ENCODE peak calls at places on chromosomes 12 and 14, in five cellular contexts. P is IMR-90, U is lower leg skin, W is cardiac fibroblast, K is stomach. E is an unnamed sample.
A peak's percentile ranks its signal among the peaks of the same experiment; 100 is the strongest.

GRCh38 chr12:70372881-70373280 is 6.8 kb downstream of the KCNMB4 start:
- DNase-seq in W (no peak), K (no peak), P (no peak), U (no peak), E (no peak)

GRCh38 chr12:132356686-132357622 is 27.6 kb upstream of the GALNT9 start:
- DNase-seq in P (peak; percentile 16), W (peak; percentile 72), K (no peak), U (no peak), E (no peak)

GRCh38 chr12:29818925-29819324 is 35.2 kb upstream of the TMTC1 start:
- DNase-seq in P (no peak), U (no peak), W (no peak), K (no peak), E (peak; percentile 40)

GRCh38 chr14:85762523-85762922 is 232.6 kb downstream of the FLRT2 start:
- DNase-seq in P (no peak), U (no peak), W (no peak), K (no peak), E (no peak)

GRCh38 chr12:57619434-57620244 is 8.4 kb downstream of the ARHGEF25 start:
- DNase-seq in K (peak; percentile 57), U (peak; percentile 87), P (no peak), W (no peak), E (no peak)

GRCh38 chr14:102317564-102318248 is 1.8 kb upstream of the ZNF839 start:
- DNase-seq in P (no peak), W (peak; percentile 33), K (no peak), U (no peak), E (no peak)

GRCh38 chr14:45686771-45687170 is 433.8 kb upstream of the MIS18BP1 start:
- DNase-seq in U (no peak), P (peak; percentile 8), W (no peak), K (no peak), E (no peak)

GRCh38 chr12:26789731-26790644 is 43.0 kb downstream of the ITPR2 start:
- DNase-seq in P (peak; percentile 75), K (no peak), W (peak; percentile 78), U (no peak), E (no peak)

GRCh38 chr12:123471374-123472068 is 13.6 kb downstream of the SNRNP35 start:
- DNase-seq in U (no peak), K (no peak), W (peak; percentile 88), P (peak; percentile 92), E (no peak)

GRCh38 chr14:77088219-77088618 is 9.8 kb upstream of the CIPC start:
- DNase-seq in U (no peak), W (no peak), K (peak; percentile 92), P (no peak), E (no peak)

DNA sequence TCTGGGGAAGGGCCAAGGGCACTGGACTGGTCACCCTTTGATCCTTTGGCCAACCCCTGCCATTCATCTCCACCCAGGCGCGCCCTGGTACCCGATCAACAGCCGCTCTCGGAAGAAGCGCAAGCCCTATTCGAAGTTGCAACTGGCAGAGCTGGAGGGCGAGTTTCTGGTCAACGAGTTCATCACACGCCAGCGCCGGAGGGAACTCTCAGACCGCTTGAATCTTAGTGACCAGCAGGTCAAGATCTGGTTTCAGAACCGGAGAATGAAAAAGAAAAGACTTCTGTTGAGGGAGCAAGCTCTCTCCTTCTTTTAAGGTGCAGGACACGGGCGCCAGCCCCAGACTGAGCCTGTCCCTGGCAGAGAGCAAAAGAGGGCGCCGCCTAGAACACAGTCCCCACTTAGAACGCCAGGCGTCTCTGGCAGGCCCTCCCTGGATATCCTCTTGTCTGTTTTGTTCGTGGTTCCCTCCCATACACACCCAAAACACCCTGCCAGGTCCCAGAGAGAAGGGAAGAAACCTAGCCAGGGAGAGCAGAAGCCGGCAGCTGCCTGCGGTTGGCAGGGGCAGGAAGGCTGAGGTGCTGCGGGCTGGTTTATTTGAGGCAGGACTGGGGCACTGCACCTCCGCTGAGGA is 1.7 kb downstream of the HOXC12 start:
- DNase-seq in P (no peak), U (no peak), W (no peak), K (no peak), E (no peak)
- TF ChIP-seq CTCF in P (no peak), U (no peak), W (no peak), K (no peak), E (no peak)

DNA sequence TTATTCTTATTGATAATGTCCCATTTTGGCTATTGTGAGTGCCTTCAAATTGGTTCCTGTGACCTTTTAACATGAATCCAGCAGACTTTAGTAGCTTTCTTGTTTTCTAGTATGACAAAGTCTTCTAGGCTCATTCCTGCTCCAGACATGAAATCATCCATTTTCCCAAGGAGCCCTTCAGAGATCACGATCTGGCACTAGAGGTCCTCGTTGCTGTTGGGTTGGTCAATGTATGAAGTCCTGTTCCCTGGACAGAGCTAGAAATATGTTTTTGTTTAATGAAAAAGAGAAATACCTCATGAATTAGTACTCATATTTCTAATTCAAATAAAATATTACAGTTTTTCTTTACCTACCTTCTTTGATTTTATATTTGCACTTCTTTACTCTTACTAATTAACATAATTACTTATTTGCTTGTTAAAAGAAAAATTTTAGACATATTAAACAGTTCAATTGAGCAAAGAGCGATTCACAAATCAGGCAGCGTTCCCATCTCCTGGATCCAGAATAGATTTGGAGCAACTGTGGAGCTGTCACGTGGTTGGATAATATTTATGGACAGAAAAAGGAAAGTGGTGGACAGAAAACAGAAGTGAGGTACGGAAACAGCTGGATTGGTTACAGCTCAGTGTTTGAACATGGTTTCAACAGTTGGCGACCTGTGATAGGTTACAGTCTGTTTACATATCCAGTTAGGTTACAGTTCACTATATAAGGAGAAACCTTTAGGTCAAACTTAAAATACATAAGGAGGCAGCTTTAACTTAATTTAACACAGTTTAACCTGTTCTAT is 19.8 kb upstream of the FAM234B start:
- DNase-seq in P (peak; percentile 82), W (peak; percentile 79), U (no peak), K (peak; percentile 31), E (no peak)
- TF ChIP-seq CTCF in P (peak; percentile 80), W (peak; percentile 47), U (no peak), K (no peak), E (peak; percentile 39)

GRCh38 chr12:52007158-52007921 is 594 bp downstream of the TAMALIN start:
- DNase-seq in P (no peak), W (no peak), U (peak; percentile 91), K (peak; percentile 32), E (no peak)
- TF ChIP-seq CTCF in P (no peak), W (no peak), U (no peak), K (no peak), E (no peak)

GRCh38 chr12:14995583-14996425 is 23.0 kb downstream of the PDE6H start:
- DNase-seq in W (peak; percentile 88), U (no peak), P (peak; percentile 79), K (no peak), E (no peak)
- TF ChIP-seq CTCF in W (peak; percentile 57), U (no peak), P (peak; percentile 79), K (peak; percentile 55), E (peak; percentile 41)

GRCh38 chr14:55157080-55157479 is 28.0 kb downstream of the LGALS3 start:
- DNase-seq in U (no peak), W (no peak), K (no peak), P (no peak), E (no peak)
- TF ChIP-seq CTCF in U (no peak), W (no peak), K (no peak), P (no peak), E (no peak)

GRCh38 chr14:95897280-95897679 is 20.6 kb downstream of the TUNAR start:
- DNase-seq in U (no peak), K (no peak), W (no peak), P (no peak), E (no peak)

GRCh38 chr14:95892142-95892541 is 15.5 kb downstream of the TUNAR start:
- DNase-seq in K (no peak), W (no peak), U (no peak), P (no peak), E (no peak)

GRCh38 chr14:95891742-95892141 is 15.1 kb downstream of the TUNAR start:
- DNase-seq in W (peak; percentile 39), P (peak; percentile 75), K (no peak), U (no peak), E (no peak)

GRCh38 chr14:95896628-95897027 is 20.0 kb downstream of the TUNAR start:
- DNase-seq in K (no peak), W (no peak), P (no peak), U (no peak), E (no peak)

GRCh38 chr14:95895720-95896119 is 19.1 kb downstream of the TUNAR start:
- DNase-seq in U (no peak), P (no peak), K (peak; percentile 42), W (no peak), E (no peak)
- TF ChIP-seq CTCF in U (no peak), P (peak; percentile 17), K (peak; percentile 39), W (no peak), E (no peak)

GRCh38 chr12:54935235-54935951 is 49.2 kb downstream of the TESPA1 start:
- DNase-seq in W (peak; percentile 97), K (no peak), U (no peak), P (peak; percentile 91), E (no peak)
- TF ChIP-seq CTCF in W (no peak), K (no peak), U (no peak), P (no peak), E (no peak)

GRCh38 chr14:37452323-37452722 is 142.7 kb downstream of the FOXA1 start:
- DNase-seq in W (no peak), K (no peak), P (no peak), U (no peak), E (no peak)

GRCh38 chr14:37457334-37457733 is 137.7 kb downstream of the FOXA1 start:
- DNase-seq in K (no peak), P (no peak), W (no peak), U (no peak), E (no peak)

GRCh38 chr14:37453985-37454384 is 141.1 kb downstream of the FOXA1 start:
- DNase-seq in U (no peak), K (no peak), P (no peak), W (no peak), E (no peak)
- TF ChIP-seq CTCF in U (no peak), K (no peak), P (no peak), W (no peak), E (no peak)